ENCODE peak calls at places on chromosomes 7 and 10, in ten cellular contexts. S, R, C, K, I, Y, Z, H, J and F are unnamed samples.

GRCh38 chr10:91022924-91023707 is 102.2 kb upstream of the ANKRD1 start:
- DNase-seq in Y (no peak), R (no peak), K (no peak), J (no peak), C (no peak), H (no peak), I (no peak), S (no peak), Z (peak; percentile 6), F (peak; percentile 44)

GRCh38 chr10:103480521-103480920 is 1.5 kb upstream of the CALHM3 start:
- DNase-seq in S (no peak), C (peak; percentile 68), Z (no peak), K (no peak), Y (no peak), I (no peak), H (no peak), J (no peak), R (no peak), F (peak; percentile 43)

GRCh38 chr7:158431941-158432347 is 155.7 kb downstream of the PTPRN2 start:
- DNase-seq in Z (no peak), Y (no peak), J (no peak), C (peak; percentile 42), H (peak; percentile 26), I (peak; percentile 18), S (no peak), R (peak; percentile 41), K (no peak), F (peak; percentile 77)

GRCh38 chr10:89235073-89235798 is 16.3 kb downstream of the LIPA start:
- DNase-seq in Z (no peak), Y (no peak), K (no peak), R (no peak), S (no peak), C (peak; percentile 85), I (no peak), H (peak; percentile 51), J (no peak), F (no peak)

GRCh38 chr7:112140600-112140999 is 65.6 kb downstream of the DOCK4 start:
- DNase-seq in C (no peak), I (peak; percentile 18), K (no peak), Z (no peak), H (no peak), Y (no peak), J (no peak), S (no peak), R (no peak), F (no peak)

GRCh38 chr7:116984917-116985316 is 31.6 kb downstream of the ST7 start:
- DNase-seq in Y (peak; percentile 45), J (no peak), S (no peak), I (no peak), C (peak; percentile 52), K (peak; percentile 5), R (peak; percentile 22), H (no peak), Z (peak; percentile 55), F (peak; percentile 37)

GRCh38 chr10:26755443-26755903 is 58.0 kb downstream of the PDSS1 start:
- DNase-seq in R (peak; percentile 67), J (no peak), I (peak; percentile 18), Y (no peak), H (no peak), Z (no peak), C (peak; percentile 54), S (no peak), K (no peak), F (peak; percentile 31)

GRCh38 chr7:158407581-158408331 is 179.9 kb downstream of the PTPRN2 start:
- DNase-seq in Z (peak; percentile 61), H (no peak), I (peak; percentile 8), Y (peak; percentile 51), C (peak; percentile 36), K (peak; percentile 30), S (no peak), J (no peak), R (peak; percentile 17), F (peak; percentile 24)

GRCh38 chr10:72106154-72106849 is 18.0 kb upstream of the SPOCK2 start:
- DNase-seq in Z (no peak), K (no peak), C (no peak), Y (no peak), H (no peak), R (no peak), I (no peak), J (no peak), S (no peak), F (no peak)

GRCh38 chr10:121497513-121497912 is 100.7 kb downstream of the FGFR2 start:
- DNase-seq in H (no peak), S (no peak), R (no peak), Z (no peak), I (no peak), Y (no peak), C (no peak), K (peak; percentile 25), J (no peak), F (no peak)

GRCh38 chr7:10418985-10419384 is 554.7 kb upstream of the PHF14 start:
- DNase-seq in K (no peak), I (no peak), C (no peak), J (no peak), S (no peak), R (no peak), Y (no peak), Z (no peak), H (no peak), F (no peak)

GRCh38 chr10:22564060-22564459 is 150.3 kb downstream of the PIP4K2A start:
- DNase-seq in Y (no peak), J (no peak), S (no peak), R (no peak), K (no peak), I (no peak), Z (no peak), C (no peak), H (no peak), F (no peak)

GRCh38 chr7:102303669-102304422 is 17.2 kb downstream of the SH2B2 start:
- DNase-seq in H (no peak), C (no peak), Z (no peak), K (no peak), I (no peak), J (no peak), R (no peak), Y (no peak), S (no peak), F (peak; percentile 99)

GRCh38 chr7:128795129-128795528 is 3.4 kb downstream of the CCDC136 start:
- DNase-seq in S (no peak), C (no peak), Z (no peak), J (no peak), K (no peak), H (no peak), I (no peak), R (no peak), Y (no peak), F (no peak)

GRCh38 chr7:140417456-140418155 is 13.7 kb downstream of the RAB19 start:
- DNase-seq in J (no peak), H (no peak), K (peak; percentile 93), Y (peak; percentile 14), C (no peak), S (no peak), I (no peak), R (no peak), Z (no peak), F (no peak)

GRCh38 chr10:45418859-45419672 is 45.0 kb downstream of the ALOX5 start:
- DNase-seq in I (no peak), Y (no peak), H (no peak), K (no peak), J (peak; percentile 31), S (peak; percentile 40), Z (no peak), R (peak; percentile 32), C (peak; percentile 56), F (peak; percentile 2)

GRCh38 chr7:51246258-51247245 is 70.1 kb downstream of the COBL start:
- DNase-seq in Z (peak; percentile 87), Y (no peak), I (peak; percentile 9), R (no peak), H (no peak), S (no peak), J (no peak), C (no peak), K (no peak), F (no peak)

GRCh38 chr7:94671444-94672235 is 15.7 kb upstream of the SGCE start:
- DNase-seq in R (no peak), C (no peak), J (no peak), Y (no peak), I (no peak), Z (no peak), S (no peak), H (no peak), K (no peak), F (no peak)